ENCODE peak calls at places on chromosomes 2 and 18, in eight cellular contexts. V is NCI-H1092; C is anterior cingulate cortex; M is iPS DF 19.7; J is prostate gland; O is spleen; N is activated naive CD4-positive, alpha-beta T cell treated with anti-CD3 and anti-CD28 coated beads for 36 hours; A is GM13977. D is an unnamed sample.

GRCh38 chr18:79749251-79750191 is 48.2 kb upstream of the KCNG2 start:
- DNase-seq in M (no peak), C (peak), A (no peak), O (peak), N (no peak), J (no peak), V (no peak), D (peak)

GRCh38 chr2:31384771-31385276 is 29.7 kb downstream of the XDH start:
- DNase-seq in O (no peak), A (no peak), C (no peak), M (no peak), J (no peak), N (no peak), V (no peak), D (no peak)

GRCh38 chr2:70962885-70963878 is 15.2 kb upstream of the ANKRD53 start:
- DNase-seq in C (no peak), O (peak), J (no peak), M (no peak), V (no peak), A (no peak), N (peak), D (peak)

GRCh38 chr18:21064347-21064746 is 47.3 kb downstream of the ROCK1 start:
- DNase-seq in J (no peak), A (no peak), O (no peak), V (no peak), M (no peak), C (no peak), N (no peak), D (no peak)

GRCh38 chr2:219473511-219473910 is 25.2 kb upstream of the GMPPA start:
- DNase-seq in V (no peak), A (no peak), C (no peak), M (no peak), O (no peak), N (no peak), J (no peak), D (no peak)

GRCh38 chr2:216346781-216347180 is 25.5 kb downstream of the MARCHF4 start:
- DNase-seq in O (no peak), M (no peak), C (no peak), J (no peak), N (peak), A (no peak), V (no peak), D (no peak)

GRCh38 chr2:15047184-15047583 is 414.7 kb downstream of the LRATD1 start:
- DNase-seq in C (no peak), A (no peak), O (no peak), N (no peak), V (no peak), J (no peak), M (no peak), D (no peak)

GRCh38 chr2:238167344-238167715 is 8.6 kb downstream of the ERFE start:
- DNase-seq in M (no peak), V (no peak), A (no peak), O (no peak), C (no peak), N (no peak), J (no peak), D (no peak)

GRCh38 chr2:172693529-172694185 is 42.0 kb upstream of the RAPGEF4 start:
- DNase-seq in A (no peak), C (no peak), J (no peak), M (no peak), V (no peak), O (no peak), N (no peak), D (no peak)

GRCh38 chr2:62415518-62415917 is 90.5 kb downstream of the TMEM17 start:
- DNase-seq in J (no peak), A (no peak), C (no peak), O (no peak), V (no peak), N (no peak), M (no peak), D (no peak)

GRCh38 chr2:62147610-62148301 is 48.2 kb upstream of the B3GNT2 start:
- DNase-seq in C (no peak), O (no peak), M (no peak), J (no peak), N (no peak), V (no peak), A (no peak), D (no peak)

GRCh38 chr2:224381913-224382647 is 19.8 kb downstream of the FAM124B start:
- DNase-seq in V (no peak), A (no peak), C (no peak), J (no peak), O (no peak), M (no peak), N (no peak), D (no peak)

GRCh38 chr18:51559198-51559901 is 361.9 kb upstream of the MEX3C start:
- DNase-seq in A (no peak), N (no peak), M (no peak), J (no peak), O (no peak), V (no peak), C (no peak), D (no peak)